ENCODE peak calls at places on chromosomes 2 and 18, in six cellular contexts. T is GM12878, M is HepG2, U is A549, H is endothelial cell of umbilical vein, G is K562. J is an unnamed sample.

GRCh38 chr18:35510071-35511010 is 12.6 kb upstream of the INO80C start:
- DNase-seq in M (no peak), H (no peak), U (no peak), G (no peak), T (no peak), J (no peak)

GRCh38 chr2:112480540-112481049 is 1.4 kb upstream of the TTL start:
- DNase-seq in T (no peak), U (peak), M (peak), H (peak), G (peak), J (no peak)

GRCh38 chr2:213107728-213108127 is 43.7 kb downstream of the IKZF2 start:
- DNase-seq in U (no peak), T (no peak), H (no peak), G (no peak), M (no peak), J (no peak)

GRCh38 chr2:210727549-210727948 is 171.2 kb downstream of the CPS1 start:
- DNase-seq in H (no peak), U (no peak), G (no peak), T (no peak), M (no peak), J (no peak)

GRCh38 chr2:23112517-23112916 is 272.5 kb upstream of the KLHL29 start:
- DNase-seq in G (no peak), H (no peak), U (no peak), T (no peak), M (no peak), J (no peak)

GRCh38 chr2:153601812-153602211 is 123.2 kb upstream of the RPRM start:
- DNase-seq in H (no peak), M (no peak), U (no peak), G (no peak), T (no peak), J (no peak)

GRCh38 chr2:1632006-1632348 is 112.3 kb downstream of the PXDN start:
- DNase-seq in M (no peak), G (no peak), T (no peak), H (no peak), U (no peak), J (no peak)

GRCh38 chr18:76518073-76518472 is 23.0 kb upstream of the ZNF516 start:
- DNase-seq in U (no peak), G (no peak), T (no peak), M (no peak), H (peak), J (no peak)

GRCh38 chr2:208142255-208142924 is 3.6 kb downstream of the CRYGB start:
- DNase-seq in T (no peak), U (no peak), H (peak), M (no peak), G (no peak), J (no peak)

GRCh38 chr2:83561592-83561991 is 897.5 kb downstream of the SUCLG1 start:
- DNase-seq in M (no peak), G (no peak), T (no peak), U (no peak), H (no peak), J (no peak)

GRCh38 chr2:46487667-46488333 is 8.4 kb downstream of the TMEM247 start:
- DNase-seq in M (no peak), U (no peak), H (peak), T (no peak), G (peak), J (no peak)

GRCh38 chr2:170157025-170157684 is 20.8 kb upstream of the MYO3B start:
- DNase-seq in G (no peak), U (peak), T (no peak), H (peak), M (peak), J (no peak)

GRCh38 chr2:159106105-159106504 is 137.7 kb downstream of the TANC1 start:
- DNase-seq in T (no peak), H (no peak), G (no peak), M (no peak), U (no peak), J (no peak)

GRCh38 chr2:170711774-170712652 is 3.1 kb upstream of the SP5 start:
- DNase-seq in T (no peak), M (peak), G (no peak), H (no peak), U (no peak), J (peak)

GRCh38 chr2:98634406-98635092 is 26.2 kb downstream of the UNC50 start:
- DNase-seq in G (peak), H (peak), T (no peak), U (peak), M (peak), J (peak)

GRCh38 chr2:169827272-169828140 is at the start of gene UBR3:
- DNase-seq in M (peak), T (peak), G (peak), U (peak), H (peak), J (peak)

GRCh38 chr2:165044505-165045303 is 89.4 kb upstream of the SLC38A11 start:
- DNase-seq in U (no peak), G (no peak), M (no peak), H (no peak), T (no peak), J (peak)
- TF ChIP-seq MYC in U (no peak), G (no peak), M (no peak), H (no peak), T (no peak), J (no peak)

DNA sequence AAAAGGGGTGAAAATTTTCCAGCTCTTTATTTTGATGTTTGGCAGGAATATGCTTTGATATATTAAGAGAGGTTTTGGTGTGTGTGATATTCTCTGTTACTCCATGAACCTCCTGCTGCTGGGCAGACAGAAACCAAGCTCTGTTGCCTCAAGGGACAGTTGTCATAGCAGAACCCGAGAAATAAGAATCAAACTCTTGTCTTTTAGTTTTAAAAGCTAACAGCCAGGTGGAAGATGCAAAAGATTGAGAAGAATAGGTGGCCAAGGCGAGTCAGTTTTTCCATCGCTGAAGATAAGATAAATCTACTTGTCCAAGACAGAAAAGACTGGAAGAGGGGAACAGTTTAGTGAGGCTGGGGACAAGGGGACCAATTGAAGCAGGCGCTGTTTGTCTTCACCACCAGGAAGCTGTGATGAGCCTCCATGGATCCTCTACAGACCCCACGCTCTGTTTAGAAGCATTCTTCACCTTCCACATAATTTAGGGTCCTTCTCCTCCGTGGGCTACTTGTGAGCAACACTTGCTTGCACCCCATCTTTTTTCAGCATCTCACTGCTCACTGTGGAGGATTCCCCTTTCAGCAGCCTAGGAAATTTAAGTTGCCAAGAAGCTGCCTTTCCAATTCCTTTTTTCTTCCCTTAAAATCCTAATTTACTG is 23.9 kb downstream of the PMAIP1 start:
- DNase-seq in T (no peak), G (no peak), U (no peak), M (no peak), H (no peak), J (no peak)
- TF ChIP-seq POLR2A in T (no peak), G (no peak), U (no peak), M (no peak), H (no peak), J (no peak)

DNA sequence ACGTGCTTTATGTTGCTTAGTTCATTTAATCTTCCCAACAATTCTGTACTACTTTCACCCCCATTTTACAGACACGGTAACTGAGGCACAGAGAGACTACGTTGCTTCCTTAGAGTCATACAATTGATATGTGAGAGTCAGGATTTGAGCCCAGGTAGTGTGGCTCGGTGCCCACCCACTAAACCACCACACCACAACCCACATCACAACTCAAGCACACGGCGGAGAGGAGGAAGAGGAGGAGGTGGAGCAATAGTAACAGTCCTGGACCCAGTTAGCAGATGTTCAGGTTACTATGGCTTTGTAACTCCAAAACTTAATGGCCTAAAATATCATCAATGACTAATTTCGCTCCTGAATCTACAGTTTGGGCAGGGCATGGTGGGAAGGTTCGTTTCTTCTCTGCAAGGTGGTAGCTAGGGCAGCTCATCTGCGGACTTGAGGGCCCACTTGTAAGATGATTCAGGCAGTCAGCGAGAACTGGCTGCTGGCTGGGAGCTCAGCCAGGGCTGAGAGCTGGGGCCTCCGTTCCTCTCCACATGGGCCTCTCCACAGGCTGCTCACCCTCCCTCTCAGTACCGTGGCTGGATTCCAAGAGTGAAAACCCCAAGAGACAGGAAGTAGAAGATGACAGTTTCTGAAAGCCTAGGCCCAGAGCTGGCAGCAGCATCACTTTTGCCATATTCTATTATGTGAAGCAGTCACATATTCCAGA is 167.1 kb downstream of the ZFP36L2 start:
- DNase-seq in M (no peak), T (peak), U (no peak), G (peak), H (peak), J (peak)
- TF ChIP-seq MAX in M (no peak), T (no peak), U (no peak), G (no peak), H (no peak), J (no peak)

GRCh38 chr2:197148401-197148800 is 162.2 kb downstream of the ANKRD44 start:
- DNase-seq in H (no peak), G (no peak), U (no peak), T (no peak), M (no peak), J (no peak)

GRCh38 chr2:197158138-197158537 is 152.4 kb downstream of the ANKRD44 start:
- DNase-seq in U (no peak), M (no peak), H (no peak), G (no peak), T (no peak), J (no peak)

GRCh38 chr2:197149546-197149945 is 161.0 kb downstream of the ANKRD44 start:
- DNase-seq in T (no peak), U (no peak), H (no peak), M (no peak), G (no peak), J (no peak)

GRCh38 chr2:197147942-197148341 is 162.6 kb downstream of the ANKRD44 start:
- DNase-seq in H (no peak), G (no peak), T (no peak), M (no peak), U (no peak), J (no peak)

DNA sequence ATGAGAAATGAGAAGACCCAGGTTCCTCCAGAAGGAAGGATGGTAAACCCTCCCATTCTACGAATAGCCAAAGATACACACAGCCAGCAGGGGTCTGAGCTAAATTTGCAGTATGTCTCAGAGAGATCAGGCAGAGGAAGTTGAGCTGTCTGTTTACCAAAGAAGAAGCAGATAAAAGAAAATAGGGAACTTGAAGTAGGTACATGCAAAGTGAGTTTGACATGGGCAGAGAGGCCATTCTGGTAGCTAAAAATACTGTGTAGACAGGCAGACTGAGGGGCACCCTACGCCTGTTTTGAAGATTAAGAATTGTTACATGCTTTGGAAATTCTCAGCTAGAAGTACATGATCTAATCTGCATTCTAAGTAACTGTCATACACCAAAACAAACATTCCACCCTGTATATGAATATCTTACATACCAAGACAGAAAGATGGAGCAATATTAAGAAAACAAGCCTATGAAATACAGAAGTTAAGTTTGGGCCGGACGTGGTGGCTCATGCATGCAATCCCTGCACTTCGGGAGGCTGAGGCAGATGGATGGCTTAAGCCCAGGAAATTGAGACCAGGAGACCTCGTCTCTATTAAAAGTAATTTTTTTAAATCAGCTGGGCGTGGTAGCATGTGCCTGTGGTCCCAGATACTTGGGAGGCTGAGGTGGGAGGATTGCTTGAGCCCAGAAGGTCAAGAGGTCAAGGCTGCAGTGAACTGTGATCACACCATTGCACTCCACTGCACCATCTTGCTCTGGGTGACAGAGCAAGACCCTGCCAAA is 157.9 kb downstream of the ANKRD44 start:
- DNase-seq in U (no peak), M (no peak), H (no peak), G (no peak), T (peak), J (peak)
- TF ChIP-seq MYC in U (no peak), M (no peak), H (no peak), G (no peak), T (no peak), J (peak)

GRCh38 chr2:199850718-199851498 is at the start of gene FTCDNL1:
- DNase-seq in G (peak), H (peak), U (peak), T (peak), M (peak), J (peak)
- TF ChIP-seq POLR2A in G (peak), H (no peak), U (peak), T (peak), M (peak), J (peak)

DNA sequence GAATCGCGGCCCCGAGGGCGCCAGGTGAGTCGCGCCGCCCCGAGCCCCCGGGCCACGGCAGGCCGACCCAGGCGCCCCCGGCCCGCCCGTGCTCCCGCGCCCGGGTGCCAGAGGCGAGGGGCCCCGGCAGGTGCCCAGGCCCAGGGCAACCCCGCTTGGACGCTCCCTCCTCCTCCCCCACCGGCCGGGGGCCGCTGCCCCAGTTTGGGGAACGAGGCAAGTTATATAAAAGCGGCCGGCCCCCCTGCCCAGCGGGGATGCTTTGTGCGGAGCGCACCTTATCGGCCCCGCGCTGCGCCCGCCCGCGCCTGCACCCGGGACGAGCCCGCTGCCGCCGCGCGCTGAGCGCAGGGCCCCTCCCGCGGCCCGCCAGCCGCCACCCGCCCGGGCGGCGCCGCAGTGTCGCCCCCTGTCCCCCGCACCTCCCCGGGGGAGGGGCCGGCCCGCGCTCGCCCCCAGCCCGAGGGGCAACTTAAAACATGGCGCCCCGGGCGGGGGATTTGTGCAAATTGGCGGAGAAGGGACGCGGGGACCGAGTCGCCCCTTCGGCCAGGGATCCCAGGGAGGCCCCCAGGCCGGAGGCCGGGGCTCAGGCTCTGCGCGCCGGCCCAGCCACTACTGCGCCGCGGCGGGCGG is 643 bp downstream of the EPB41L3 start:
- DNase-seq in U (no peak), M (no peak), H (peak), T (no peak), G (no peak), J (no peak)
- TF ChIP-seq MAX in U (no peak), M (no peak), H (no peak), T (no peak), G (no peak), J (no peak)